ENCODE peak calls at places on chromosomes 13 and 19, in four cellular contexts. One of them, this sample, is unnamed.

GRCh38 chr13:101942038-101942437 is 459.8 kb downstream of the FGF14 start:
- DNase-seq in astrocyte of the cerebellum: peak
- DNase-seq in iris pigment epithelial cell: peak
- DNase-seq in stimulated activated CD4-positive, alpha-beta T cell treated with anti-CD3 and anti-CD28 coated beads, Interleukin-2, amount 100 ng/mL, for 48 hours: no peak
- DNase-seq in this sample: peak

GRCh38 chr19:9144920-9145319 is 4.7 kb downstream of the ZNF317 start:
- DNase-seq in iris pigment epithelial cell: no peak
- DNase-seq in astrocyte of the cerebellum: no peak
- DNase-seq in stimulated activated CD4-positive, alpha-beta T cell treated with anti-CD3 and anti-CD28 coated beads, Interleukin-2, amount 100 ng/mL, for 48 hours: no peak
- DNase-seq in this sample: no peak

GRCh38 chr19:1445932-1446712 is 3.8 kb upstream of the APC2 start:
- DNase-seq in astrocyte of the cerebellum: no peak
- DNase-seq in stimulated activated CD4-positive, alpha-beta T cell treated with anti-CD3 and anti-CD28 coated beads, Interleukin-2, amount 100 ng/mL, for 48 hours: no peak
- DNase-seq in iris pigment epithelial cell: no peak
- DNase-seq in this sample: no peak

GRCh38 chr19:39199025-39199424 is 2.3 kb downstream of the NCCRP1 start:
- DNase-seq in stimulated activated CD4-positive, alpha-beta T cell treated with anti-CD3 and anti-CD28 coated beads, Interleukin-2, amount 100 ng/mL, for 48 hours: no peak
- DNase-seq in iris pigment epithelial cell: peak
- DNase-seq in astrocyte of the cerebellum: no peak
- DNase-seq in this sample: no peak

GRCh38 chr19:14472202-14472961 is 2.8 kb downstream of the PTGER1 start:
- DNase-seq in astrocyte of the cerebellum: no peak
- DNase-seq in stimulated activated CD4-positive, alpha-beta T cell treated with anti-CD3 and anti-CD28 coated beads, Interleukin-2, amount 100 ng/mL, for 48 hours: peak
- DNase-seq in iris pigment epithelial cell: peak
- DNase-seq in this sample: no peak

GRCh38 chr19:56725829-56726424 is 54.4 kb upstream of the ZNF835 start:
- DNase-seq in stimulated activated CD4-positive, alpha-beta T cell treated with anti-CD3 and anti-CD28 coated beads, Interleukin-2, amount 100 ng/mL, for 48 hours: no peak
- DNase-seq in astrocyte of the cerebellum: no peak
- DNase-seq in iris pigment epithelial cell: peak
- DNase-seq in this sample: no peak

GRCh38 chr13:104872153-104872552 is 1663.3 kb downstream of the EFNB2 start:
- DNase-seq in stimulated activated CD4-positive, alpha-beta T cell treated with anti-CD3 and anti-CD28 coated beads, Interleukin-2, amount 100 ng/mL, for 48 hours: no peak
- DNase-seq in astrocyte of the cerebellum: no peak
- DNase-seq in iris pigment epithelial cell: no peak
- DNase-seq in this sample: no peak

GRCh38 chr13:51361111-51361510 is 21.6 kb downstream of the SERPINE3 start:
- DNase-seq in iris pigment epithelial cell: no peak
- DNase-seq in astrocyte of the cerebellum: peak
- DNase-seq in stimulated activated CD4-positive, alpha-beta T cell treated with anti-CD3 and anti-CD28 coated beads, Interleukin-2, amount 100 ng/mL, for 48 hours: no peak
- DNase-seq in this sample: no peak

GRCh38 chr19:4814625-4815425 is 16.7 kb downstream of the TICAM1 start:
- DNase-seq in iris pigment epithelial cell: no peak
- DNase-seq in stimulated activated CD4-positive, alpha-beta T cell treated with anti-CD3 and anti-CD28 coated beads, Interleukin-2, amount 100 ng/mL, for 48 hours: no peak
- DNase-seq in astrocyte of the cerebellum: no peak
- DNase-seq in this sample: no peak

GRCh38 chr19:47035495-47036232 is 12.8 kb downstream of the TMEM160 start:
- DNase-seq in iris pigment epithelial cell: peak
- DNase-seq in astrocyte of the cerebellum: peak
- DNase-seq in stimulated activated CD4-positive, alpha-beta T cell treated with anti-CD3 and anti-CD28 coated beads, Interleukin-2, amount 100 ng/mL, for 48 hours: peak
- DNase-seq in this sample: peak

GRCh38 chr19:51018745-51019543 is 565 bp downstream of the KLK10 start:
- DNase-seq in iris pigment epithelial cell: peak
- DNase-seq in astrocyte of the cerebellum: no peak
- DNase-seq in stimulated activated CD4-positive, alpha-beta T cell treated with anti-CD3 and anti-CD28 coated beads, Interleukin-2, amount 100 ng/mL, for 48 hours: no peak
- DNase-seq in this sample: no peak

GRCh38 chr13:66353664-66354063 is 876.5 kb downstream of the PCDH9 start:
- DNase-seq in astrocyte of the cerebellum: peak
- DNase-seq in iris pigment epithelial cell: peak
- DNase-seq in stimulated activated CD4-positive, alpha-beta T cell treated with anti-CD3 and anti-CD28 coated beads, Interleukin-2, amount 100 ng/mL, for 48 hours: no peak
- DNase-seq in this sample: no peak

GRCh38 chr19:792361-792885 is 4.8 kb upstream of the PTBP1 start:
- DNase-seq in astrocyte of the cerebellum: no peak
- DNase-seq in stimulated activated CD4-positive, alpha-beta T cell treated with anti-CD3 and anti-CD28 coated beads, Interleukin-2, amount 100 ng/mL, for 48 hours: no peak
- DNase-seq in iris pigment epithelial cell: no peak
- DNase-seq in this sample: no peak

GRCh38 chr19:46201413-46202310 is 27.9 kb upstream of the IGFL1 start:
- DNase-seq in stimulated activated CD4-positive, alpha-beta T cell treated with anti-CD3 and anti-CD28 coated beads, Interleukin-2, amount 100 ng/mL, for 48 hours: no peak
- DNase-seq in iris pigment epithelial cell: no peak
- DNase-seq in astrocyte of the cerebellum: no peak
- DNase-seq in this sample: no peak

GRCh38 chr13:63481334-63481733 is 2065.7 kb upstream of the PCDH20 start:
- DNase-seq in astrocyte of the cerebellum: peak
- DNase-seq in stimulated activated CD4-positive, alpha-beta T cell treated with anti-CD3 and anti-CD28 coated beads, Interleukin-2, amount 100 ng/mL, for 48 hours: no peak
- DNase-seq in iris pigment epithelial cell: peak
- DNase-seq in this sample: no peak

GRCh38 chr13:112376050-112376681 is at the start of gene SPACA7:
- DNase-seq in astrocyte of the cerebellum: no peak
- DNase-seq in iris pigment epithelial cell: no peak
- DNase-seq in stimulated activated CD4-positive, alpha-beta T cell treated with anti-CD3 and anti-CD28 coated beads, Interleukin-2, amount 100 ng/mL, for 48 hours: no peak
- DNase-seq in this sample: no peak

GRCh38 chr19:7355151-7355845 is 6.6 kb downstream of the ARHGEF18 start:
- DNase-seq in astrocyte of the cerebellum: no peak
- DNase-seq in stimulated activated CD4-positive, alpha-beta T cell treated with anti-CD3 and anti-CD28 coated beads, Interleukin-2, amount 100 ng/mL, for 48 hours: no peak
- DNase-seq in iris pigment epithelial cell: peak
- DNase-seq in this sample: no peak

GRCh38 chr19:23254141-23254910 is 4.1 kb upstream of the ZNF724 start:
- DNase-seq in astrocyte of the cerebellum: no peak
- DNase-seq in iris pigment epithelial cell: peak
- DNase-seq in stimulated activated CD4-positive, alpha-beta T cell treated with anti-CD3 and anti-CD28 coated beads, Interleukin-2, amount 100 ng/mL, for 48 hours: no peak
- DNase-seq in this sample: no peak

GRCh38 chr13:32408296-32408998 is 19.5 kb downstream of the N4BP2L1 start:
- DNase-seq in iris pigment epithelial cell: no peak
- DNase-seq in stimulated activated CD4-positive, alpha-beta T cell treated with anti-CD3 and anti-CD28 coated beads, Interleukin-2, amount 100 ng/mL, for 48 hours: no peak
- DNase-seq in astrocyte of the cerebellum: no peak
- DNase-seq in this sample: no peak

GRCh38 chr19:49690656-49691242 is at the start of gene CPT1C:
- DNase-seq in stimulated activated CD4-positive, alpha-beta T cell treated with anti-CD3 and anti-CD28 coated beads, Interleukin-2, amount 100 ng/mL, for 48 hours: peak
- DNase-seq in astrocyte of the cerebellum: peak
- DNase-seq in iris pigment epithelial cell: peak
- DNase-seq in this sample: no peak

GRCh38 chr13:94431569-94431968 is 47.9 kb downstream of the DCT start:
- DNase-seq in iris pigment epithelial cell: no peak
- DNase-seq in stimulated activated CD4-positive, alpha-beta T cell treated with anti-CD3 and anti-CD28 coated beads, Interleukin-2, amount 100 ng/mL, for 48 hours: no peak
- DNase-seq in astrocyte of the cerebellum: no peak
- DNase-seq in this sample: no peak

GRCh38 chr13:44627441-44627840 is 51.3 kb upstream of the TSC22D1 start:
- DNase-seq in stimulated activated CD4-positive, alpha-beta T cell treated with anti-CD3 and anti-CD28 coated beads, Interleukin-2, amount 100 ng/mL, for 48 hours: no peak
- DNase-seq in astrocyte of the cerebellum: no peak
- DNase-seq in iris pigment epithelial cell: no peak
- DNase-seq in this sample: no peak

GRCh38 chr13:78326608-78327007 is 276.7 kb downstream of the POU4F1 start:
- DNase-seq in iris pigment epithelial cell: peak
- DNase-seq in stimulated activated CD4-positive, alpha-beta T cell treated with anti-CD3 and anti-CD28 coated beads, Interleukin-2, amount 100 ng/mL, for 48 hours: no peak
- DNase-seq in astrocyte of the cerebellum: no peak
- DNase-seq in this sample: no peak

GRCh38 chr13:53250272-53250875 is 221.8 kb downstream of the OLFM4 start:
- DNase-seq in astrocyte of the cerebellum: peak
- DNase-seq in iris pigment epithelial cell: peak
- DNase-seq in stimulated activated CD4-positive, alpha-beta T cell treated with anti-CD3 and anti-CD28 coated beads, Interleukin-2, amount 100 ng/mL, for 48 hours: peak
- DNase-seq in this sample: peak

GRCh38 chr13:52734075-52734623 is 5.5 kb downstream of the CNMD start:
- DNase-seq in iris pigment epithelial cell: no peak
- DNase-seq in astrocyte of the cerebellum: no peak
- DNase-seq in stimulated activated CD4-positive, alpha-beta T cell treated with anti-CD3 and anti-CD28 coated beads, Interleukin-2, amount 100 ng/mL, for 48 hours: no peak
- DNase-seq in this sample: no peak

GRCh38 chr19:40598121-40598917 is 2.9 kb upstream of the LTBP4 start:
- DNase-seq in astrocyte of the cerebellum: peak
- DNase-seq in iris pigment epithelial cell: peak
- DNase-seq in stimulated activated CD4-positive, alpha-beta T cell treated with anti-CD3 and anti-CD28 coated beads, Interleukin-2, amount 100 ng/mL, for 48 hours: peak
- DNase-seq in this sample: no peak

GRCh38 chr19:45496349-45496953 is 396 bp downstream of the RTN2 start:
- DNase-seq in stimulated activated CD4-positive, alpha-beta T cell treated with anti-CD3 and anti-CD28 coated beads, Interleukin-2, amount 100 ng/mL, for 48 hours: no peak
- DNase-seq in iris pigment epithelial cell: no peak
- DNase-seq in astrocyte of the cerebellum: no peak
- DNase-seq in this sample: no peak

GRCh38 chr13:21039097-21039800 is 22.1 kb downstream of the LATS2 start:
- DNase-seq in astrocyte of the cerebellum: no peak
- DNase-seq in stimulated activated CD4-positive, alpha-beta T cell treated with anti-CD3 and anti-CD28 coated beads, Interleukin-2, amount 100 ng/mL, for 48 hours: no peak
- DNase-seq in iris pigment epithelial cell: no peak
- DNase-seq in this sample: no peak